ENCODE peak calls at places on chromosomes 2 and 18, in four cellular contexts. Q, S, Y and A are unnamed samples.

GRCh38 chr2:75844651-75845050 is 133.9 kb upstream of the GCFC2 start:
- DNase-seq in Q (no peak), S (no peak), Y (no peak), A (no peak)

GRCh38 chr18:35775887-35776286 is 194.3 kb downstream of the GALNT1 start:
- DNase-seq in Q (no peak), S (no peak), Y (no peak), A (peak)

GRCh38 chr18:50203801-50204604 is 9.1 kb upstream of the MYO5B start:
- DNase-seq in Q (peak), S (no peak), Y (peak), A (peak)

GRCh38 chr2:133389569-133389968 is 178.7 kb downstream of the NCKAP5 start:
- DNase-seq in Q (no peak), S (no peak), Y (no peak), A (no peak)

GRCh38 chr18:70454705-70455322 is 166.0 kb downstream of the SOCS6 start:
- DNase-seq in Q (peak), S (no peak), Y (no peak), A (peak)

GRCh38 chr2:73020657-73021370 is 50.7 kb downstream of the SFXN5 start:
- DNase-seq in Q (no peak), S (no peak), Y (no peak), A (no peak)

GRCh38 chr2:196314780-196315179 is 143.4 kb upstream of the STK17B start:
- DNase-seq in Q (no peak), S (no peak), Y (no peak), A (no peak)

GRCh38 chr18:28560339-28560738 is 383.4 kb upstream of the CDH2 start:
- DNase-seq in Q (no peak), S (no peak), Y (no peak), A (no peak)

GRCh38 chr2:226792155-226792871 is 7.3 kb downstream of the IRS1 start:
- DNase-seq in Q (no peak), S (no peak), Y (no peak), A (no peak)

GRCh38 chr2:177263451-177264208 is 897 bp downstream of the NFE2L2 start:
- DNase-seq in Q (peak), S (peak), Y (peak), A (peak)
- TF ChIP-seq POLR2A in Q (peak), S (peak), Y (peak), A (peak)

GRCh38 chr2:37886745-37887144 is 38.3 kb upstream of the RMDN2 start:
- DNase-seq in Q (no peak), S (no peak), Y (no peak), A (no peak)
- TF ChIP-seq POLR2A in Q (no peak), S (no peak), Y (no peak), A (no peak)

GRCh38 chr2:219628235-219628985 is 980 bp downstream of the SLC4A3 start:
- DNase-seq in Q (no peak), S (peak), Y (no peak), A (no peak)

GRCh38 chr2:219626540-219626939 is 890 bp upstream of the SLC4A3 start:
- DNase-seq in Q (no peak), S (no peak), Y (no peak), A (no peak)

GRCh38 chr2:219625179-219625578 is 2.3 kb upstream of the SLC4A3 start:
- DNase-seq in Q (no peak), S (peak), Y (no peak), A (no peak)

GRCh38 chr2:219628986-219629901 is 1.8 kb downstream of the SLC4A3 start:
- DNase-seq in Q (no peak), S (peak), Y (no peak), A (no peak)

GRCh38 chr2:219627105-219628100 is at the start of gene SLC4A3:
- DNase-seq in Q (no peak), S (peak), Y (no peak), A (no peak)
- TF ChIP-seq POLR2A in Q (no peak), S (no peak), Y (no peak), A (no peak)

GRCh38 chr18:80034068-80034851 is at the start of gene RBFA:
- DNase-seq in Q (peak), S (peak), Y (peak), A (peak)
- TF ChIP-seq POLR2A in Q (peak), S (peak), Y (peak), A (peak)

DNA sequence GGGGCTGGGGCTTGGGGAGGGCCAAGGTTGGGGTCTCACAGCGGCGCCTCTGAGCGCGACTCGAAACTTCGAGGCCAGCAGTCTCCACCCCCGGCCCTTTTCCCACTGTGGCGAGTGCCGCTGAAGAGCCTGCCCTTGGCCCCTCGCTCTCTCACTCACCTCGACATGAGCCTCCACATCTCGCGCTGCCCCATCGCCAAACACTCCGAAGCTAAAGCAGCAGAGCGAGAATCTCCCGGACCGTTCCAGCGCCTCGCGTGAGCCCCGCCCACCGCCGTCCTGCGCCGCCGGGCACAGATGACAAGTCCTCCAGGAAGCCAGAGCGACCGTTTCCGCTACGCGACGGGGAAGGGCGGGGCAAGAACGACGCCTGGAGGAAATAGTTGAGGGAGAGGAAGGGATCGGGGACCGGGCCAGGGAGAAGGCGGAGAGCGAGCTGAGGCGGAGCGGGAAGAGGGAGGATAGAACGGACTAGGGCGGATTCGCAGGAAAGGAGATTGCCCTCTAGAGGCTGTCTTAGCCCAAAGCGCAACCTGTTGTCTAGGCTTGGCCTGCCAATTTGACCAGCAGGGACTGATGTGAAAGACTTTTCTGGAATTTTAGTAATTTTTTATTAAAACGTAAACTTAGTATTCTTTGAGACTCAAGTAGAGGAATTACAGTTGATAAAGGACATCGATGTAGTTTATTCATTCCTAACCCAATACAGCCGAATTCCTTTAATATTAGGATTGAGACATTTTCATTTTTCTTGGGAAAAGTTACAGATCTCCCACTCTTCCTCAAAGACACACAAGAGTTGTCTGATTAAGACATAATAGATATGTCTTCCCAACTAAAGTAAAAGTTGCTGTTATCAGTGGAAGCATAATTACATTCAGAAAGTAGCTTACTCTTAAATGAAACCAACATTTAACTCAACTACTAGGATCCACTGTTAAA is at the start of gene HIBCH:
- DNase-seq in Q (peak), S (peak), Y (peak), A (peak)
- TF ChIP-seq POLR2A in Q (peak), S (peak), Y (peak), A (peak)

GRCh38 chr2:8680931-8681760 is 710 bp upstream of the ID2 start:
- DNase-seq in Q (peak), S (peak), Y (peak), A (peak)
- TF ChIP-seq POLR2A in Q (no peak), S (peak), Y (peak), A (peak)

GRCh38 chr18:13418013-13418710 is 199.6 kb downstream of the LDLRAD4 start:
- DNase-seq in Q (no peak), S (no peak), Y (peak), A (no peak)
- TF ChIP-seq POLR2A in Q (no peak), S (no peak), Y (no peak), A (no peak)

DNA sequence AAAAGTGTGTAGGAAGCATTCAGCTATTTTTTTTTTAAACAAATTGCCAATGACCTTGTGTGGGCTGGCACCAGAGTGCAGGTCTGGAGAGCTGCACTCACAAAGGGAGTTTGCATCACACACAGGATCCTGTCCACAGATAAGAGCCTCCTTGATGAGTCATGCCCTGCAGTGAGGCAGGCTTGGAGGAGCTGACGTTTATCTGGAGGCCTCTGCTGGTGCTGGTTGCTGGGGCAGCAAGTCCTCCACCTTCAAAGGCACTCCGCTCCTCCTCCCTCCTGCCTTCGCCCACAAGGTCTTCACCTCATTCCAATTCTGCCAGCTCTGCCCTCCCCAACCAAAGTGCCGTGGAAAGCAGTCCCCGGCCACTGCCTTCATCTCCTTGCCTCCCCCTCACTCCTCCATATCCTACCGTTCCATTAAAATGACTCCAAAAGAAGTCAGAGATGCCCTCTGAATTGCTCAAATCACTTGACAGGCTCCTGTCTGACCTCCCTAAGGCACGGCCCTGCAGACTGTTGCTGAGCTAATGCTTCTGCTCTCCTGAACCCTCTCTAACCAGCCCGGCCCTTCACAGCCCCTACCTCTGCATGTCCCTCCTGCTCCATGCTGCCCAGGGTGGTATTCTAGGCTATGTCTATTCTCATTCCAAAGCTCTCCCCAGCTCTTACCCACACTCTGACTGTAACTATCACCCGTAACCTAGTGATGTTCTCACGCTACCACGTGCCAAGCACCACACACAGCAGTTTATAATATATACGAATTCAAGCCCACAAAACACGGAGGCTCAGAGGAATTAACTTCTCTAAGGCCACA is 30.9 kb downstream of the LONRF2 start:
- DNase-seq in Q (peak), S (no peak), Y (peak), A (peak)
- TF ChIP-seq POLR2A in Q (no peak), S (no peak), Y (no peak), A (peak)

GRCh38 chr2:209322041-209322440 is 101.8 kb upstream of the MAP2 start:
- DNase-seq in Q (no peak), S (no peak), Y (no peak), A (no peak)

GRCh38 chr2:209321581-209321980 is 102.3 kb upstream of the MAP2 start:
- DNase-seq in Q (no peak), S (no peak), Y (no peak), A (no peak)

GRCh38 chr2:209321076-209321475 is 102.8 kb upstream of the MAP2 start:
- DNase-seq in Q (no peak), S (no peak), Y (no peak), A (no peak)

GRCh38 chr2:209323738-209324137 is 100.1 kb upstream of the MAP2 start:
- DNase-seq in Q (no peak), S (no peak), Y (no peak), A (peak)

DNA sequence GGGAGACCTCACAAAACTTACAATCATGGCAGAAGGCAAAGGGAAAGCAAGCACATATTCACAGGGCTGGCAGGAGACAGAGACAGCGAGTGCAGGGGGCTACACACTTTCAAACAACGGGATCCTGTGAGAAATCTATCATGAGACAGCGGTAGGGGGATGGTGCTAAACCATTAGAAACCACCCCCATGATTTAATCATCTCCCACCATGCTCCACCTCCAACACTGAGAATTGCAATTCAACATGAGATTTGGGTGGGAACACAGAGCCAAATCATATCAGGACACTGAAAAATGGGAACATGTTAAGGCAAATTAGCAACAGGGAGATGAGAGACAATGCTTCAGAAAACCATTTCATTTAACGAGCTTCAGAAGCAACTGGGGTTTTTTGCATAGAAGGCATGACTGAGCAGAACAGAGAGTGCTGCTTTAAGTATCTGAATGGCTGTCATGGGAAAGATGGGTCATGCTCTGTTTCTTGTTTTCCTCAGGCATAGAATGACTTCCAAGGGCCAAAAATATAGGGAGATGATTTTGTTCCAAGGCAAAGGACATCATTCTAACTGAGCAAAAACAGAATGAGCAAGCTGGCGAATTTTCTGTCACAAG is 100.8 kb upstream of the MAP2 start:
- DNase-seq in Q (no peak), S (no peak), Y (no peak), A (no peak)
- TF ChIP-seq POLR2A in Q (no peak), S (no peak), Y (no peak), A (no peak)

GRCh38 chr2:23680951-23681350 is 246.0 kb downstream of the ATAD2B start:
- DNase-seq in Q (no peak), S (no peak), Y (no peak), A (no peak)

GRCh38 chr2:23679044-23679443 is 247.9 kb downstream of the ATAD2B start:
- DNase-seq in Q (no peak), S (no peak), Y (no peak), A (no peak)

GRCh38 chr2:23673830-23674679 is 252.9 kb downstream of the ATAD2B start:
- DNase-seq in Q (no peak), S (no peak), Y (no peak), A (peak)

GRCh38 chr2:23681356-23682140 is 245.4 kb downstream of the ATAD2B start:
- DNase-seq in Q (no peak), S (no peak), Y (no peak), A (no peak)

DNA sequence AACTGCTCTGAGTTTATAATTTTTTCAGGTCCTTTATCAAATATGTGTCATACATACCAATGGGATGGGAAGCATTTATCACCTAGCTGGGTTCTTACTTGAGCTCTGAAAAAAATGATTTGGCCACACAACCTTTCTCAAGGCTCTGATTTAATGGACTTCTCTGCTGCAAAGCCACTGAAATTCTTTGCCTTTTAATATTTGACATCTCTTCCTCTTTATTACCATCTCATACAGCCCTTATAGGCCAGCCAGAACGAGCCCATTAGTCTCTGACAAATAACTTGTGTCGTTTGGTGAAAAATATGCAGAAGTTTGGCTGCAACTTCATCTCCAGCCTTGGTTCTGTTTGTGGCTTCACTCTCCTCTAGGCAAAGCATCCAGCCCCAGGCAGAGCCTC is 249.1 kb downstream of the ATAD2B start:
- DNase-seq in Q (no peak), S (no peak), Y (no peak), A (no peak)
- TF ChIP-seq POLR2A in Q (no peak), S (no peak), Y (no peak), A (no peak)